ENCODE peak calls at places on chromosomes 16 and 17, in four cellular contexts. J, D, Q and T are unnamed samples.

GRCh38 chr16:11752856-11753255 is 10.2 kb upstream of the TXNDC11 start:
- DNase-seq in Q (no peak), D (no peak), J (no peak), T (no peak)

GRCh38 chr17:29148257-29148789 is 31.9 kb downstream of the MYO18A start:
- DNase-seq in Q (no peak), D (no peak), J (no peak), T (no peak)

GRCh38 chr17:10727192-10727591 is 2.6 kb downstream of the TMEM220 start:
- DNase-seq in D (no peak), J (no peak), Q (no peak), T (no peak)

GRCh38 chr16:78161023-78161729 is 61.7 kb downstream of the WWOX start:
- DNase-seq in D (no peak), J (no peak), Q (no peak), T (no peak)

GRCh38 chr17:34456121-34456520 is 93.1 kb upstream of the CCL1 start:
- DNase-seq in D (no peak), Q (no peak), J (no peak), T (no peak)

GRCh38 chr17:64455993-64456885 is 7.3 kb downstream of the MILR1 start:
- DNase-seq in J (no peak), Q (no peak), D (no peak), T (no peak)

GRCh38 chr17:82440377-82440981 is 10.1 kb downstream of the CYBC1 start:
- DNase-seq in J (no peak), Q (peak), D (no peak), T (no peak)

GRCh38 chr17:79610151-79610645 is 653 bp downstream of the RBFOX3 start:
- DNase-seq in J (no peak), D (no peak), Q (no peak), T (no peak)

GRCh38 chr16:67238806-67239470 is 8.3 kb downstream of the FHOD1 start:
- DNase-seq in D (no peak), Q (no peak), J (no peak), T (no peak)

GRCh38 chr16:16144416-16144815 is 78.9 kb downstream of the ABCC6 start:
- DNase-seq in J (no peak), D (peak), Q (no peak), T (no peak)

GRCh38 chr17:65055708-65056638 is 567 bp downstream of the GNA13 start:
- DNase-seq in Q (peak), J (peak), D (peak), T (no peak)

GRCh38 chr16:10878644-10879498 is 1.9 kb downstream of the CIITA start:
- DNase-seq in J (no peak), Q (peak), D (peak), T (no peak)

DNA sequence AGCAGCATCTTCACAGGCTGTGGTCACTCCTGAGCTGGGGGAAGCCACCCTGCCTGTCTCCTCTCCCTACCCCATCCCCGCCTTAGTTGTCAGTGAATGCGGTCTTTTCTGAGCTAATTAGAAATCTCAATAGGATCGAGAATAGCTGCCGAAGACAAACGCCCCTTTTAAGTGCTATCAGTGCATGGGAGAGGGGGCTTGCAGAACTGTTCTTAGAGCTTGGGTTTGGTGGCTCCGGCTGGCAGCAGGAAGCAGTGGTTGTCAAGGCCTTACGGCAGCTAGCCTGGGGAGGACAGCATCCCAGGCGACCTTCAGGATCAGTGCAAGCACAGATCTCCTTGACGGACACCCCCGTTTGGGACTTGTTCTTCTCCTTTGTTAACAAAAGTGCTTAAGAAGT is 195.1 kb downstream of the CCDC182 start:
- DNase-seq in Q (no peak), J (no peak), D (no peak), T (no peak)
- TF ChIP-seq CTCF in Q (no peak), J (no peak), D (no peak), T (no peak)

GRCh38 chr17:17448723-17449122 is 28.1 kb upstream of the MED9 start:
- DNase-seq in Q (no peak), J (no peak), D (no peak), T (no peak)
- TF ChIP-seq CTCF in Q (no peak), J (no peak), D (no peak), T (no peak)

DNA sequence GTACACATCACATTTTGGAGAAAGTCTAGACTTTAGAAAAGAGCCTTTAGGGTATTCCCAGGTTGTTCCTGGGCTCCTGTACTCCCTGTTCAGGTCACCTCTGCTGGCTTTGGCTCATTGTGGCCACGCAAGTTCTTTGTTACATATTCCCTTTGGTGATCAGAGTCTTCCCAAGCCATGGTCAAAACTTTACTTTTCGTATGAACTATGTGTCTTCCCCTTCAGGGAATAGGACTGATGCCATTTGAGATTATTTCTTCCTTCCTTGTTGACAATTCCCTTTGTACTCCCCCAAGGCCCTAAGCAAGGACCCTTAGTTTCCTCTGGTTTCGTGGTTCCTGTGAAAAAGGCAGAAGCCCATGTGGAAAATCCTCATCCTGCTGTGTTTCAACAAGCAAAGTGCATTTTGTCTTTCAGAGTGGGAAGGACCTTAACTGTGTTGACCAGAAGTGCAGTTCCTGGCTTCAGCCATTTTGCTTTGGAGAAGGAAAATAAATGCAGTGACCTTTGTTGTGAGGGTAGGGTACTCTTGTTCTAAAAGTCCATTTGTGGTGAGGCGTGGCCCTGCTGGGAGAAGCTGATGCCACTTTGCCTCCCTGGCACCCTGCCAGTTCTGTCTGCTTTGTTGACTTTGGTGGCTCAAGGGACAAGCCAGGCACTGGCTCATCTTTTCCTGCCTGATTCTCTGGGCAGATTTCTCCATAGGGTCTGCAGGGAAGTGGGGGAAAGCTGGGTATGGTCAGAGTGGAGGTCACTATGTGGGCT is 55.1 kb downstream of the ZNRF1 start:
- DNase-seq in D (no peak), J (peak), Q (peak), T (no peak)
- TF ChIP-seq CTCF in D (no peak), J (no peak), Q (no peak), T (no peak)

GRCh38 chr16:81195907-81196534 is 42.5 kb upstream of the BCO1 start:
- DNase-seq in Q (no peak), D (no peak), J (no peak), T (no peak)

GRCh38 chr16:81201267-81201666 is 37.2 kb upstream of the BCO1 start:
- DNase-seq in Q (no peak), D (no peak), J (no peak), T (no peak)

DNA sequence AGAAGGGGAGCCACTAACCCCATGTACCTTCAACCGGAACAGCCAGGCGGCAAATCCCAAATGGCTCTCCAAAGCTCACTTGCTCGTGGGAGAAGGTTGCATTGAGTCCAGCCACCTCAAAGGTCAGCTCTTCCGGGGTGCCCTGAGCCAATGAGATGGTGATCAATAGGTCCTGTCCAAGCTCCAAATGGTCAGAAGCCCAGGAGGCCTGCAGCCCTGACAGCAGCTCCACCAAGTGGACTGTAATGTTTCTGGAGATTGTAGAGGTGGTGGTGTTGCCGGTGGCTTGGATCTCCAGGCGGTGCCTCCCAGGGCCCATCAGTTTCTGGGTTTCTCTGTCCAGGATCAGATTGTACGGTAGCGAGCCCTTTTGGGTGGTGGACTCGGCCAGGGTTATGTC is 39.9 kb upstream of the BCO1 start:
- DNase-seq in J (no peak), Q (no peak), D (no peak), T (no peak)
- TF ChIP-seq CTCF in J (peak), Q (peak), D (no peak), T (no peak)

DNA sequence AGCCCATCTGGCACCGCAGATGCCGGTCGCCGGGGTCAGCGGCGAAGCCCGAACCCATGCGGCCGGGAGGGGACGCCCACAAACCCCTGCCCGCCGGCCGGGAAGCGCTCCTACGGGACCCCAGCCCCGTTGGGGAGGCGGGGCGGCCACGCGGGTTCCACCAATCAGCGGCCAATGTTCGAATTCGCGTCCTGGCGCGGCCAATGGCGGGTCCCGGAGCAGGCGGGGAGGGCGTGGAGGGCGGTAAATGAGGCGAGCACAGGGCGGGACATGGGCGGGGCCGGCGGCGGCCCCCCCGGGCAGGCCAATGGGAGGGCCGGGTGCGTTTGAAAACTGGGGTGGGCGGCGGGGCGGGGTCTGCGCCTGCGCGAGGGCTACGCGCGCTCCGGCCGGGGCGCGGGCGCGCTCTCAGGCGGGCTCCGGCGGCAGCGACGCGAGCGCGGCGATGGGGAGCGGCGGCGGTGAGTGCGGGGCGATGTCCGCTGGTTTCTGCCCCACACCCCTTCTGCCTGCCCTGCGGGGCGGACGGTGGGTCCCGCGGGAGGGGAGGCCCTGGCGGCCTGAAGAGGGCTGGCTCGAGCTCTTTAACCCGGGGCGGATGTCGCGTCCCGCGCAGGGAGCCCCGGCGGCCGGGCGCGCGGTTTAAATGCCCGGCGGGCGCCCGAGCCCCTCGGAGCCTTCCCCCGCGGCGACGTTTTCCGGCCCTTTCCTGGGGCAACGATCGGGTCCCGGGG is at the start of gene CCNF:
- DNase-seq in Q (peak), D (peak), J (peak), T (peak)
- TF ChIP-seq CTCF in Q (peak), D (no peak), J (no peak), T (no peak)

GRCh38 chr16:54244061-54244886 is 42.3 kb downstream of the IRX3 start:
- DNase-seq in Q (no peak), J (no peak), D (no peak), T (no peak)

GRCh38 chr16:54239441-54239840 is 47.1 kb downstream of the IRX3 start:
- DNase-seq in D (no peak), J (no peak), Q (peak), T (no peak)

GRCh38 chr16:54240180-54241125 is 46.1 kb downstream of the IRX3 start:
- DNase-seq in Q (no peak), D (no peak), J (no peak), T (no peak)

GRCh38 chr16:54241525-54241924 is 45.1 kb downstream of the IRX3 start:
- DNase-seq in J (no peak), D (no peak), Q (no peak), T (no peak)

DNA sequence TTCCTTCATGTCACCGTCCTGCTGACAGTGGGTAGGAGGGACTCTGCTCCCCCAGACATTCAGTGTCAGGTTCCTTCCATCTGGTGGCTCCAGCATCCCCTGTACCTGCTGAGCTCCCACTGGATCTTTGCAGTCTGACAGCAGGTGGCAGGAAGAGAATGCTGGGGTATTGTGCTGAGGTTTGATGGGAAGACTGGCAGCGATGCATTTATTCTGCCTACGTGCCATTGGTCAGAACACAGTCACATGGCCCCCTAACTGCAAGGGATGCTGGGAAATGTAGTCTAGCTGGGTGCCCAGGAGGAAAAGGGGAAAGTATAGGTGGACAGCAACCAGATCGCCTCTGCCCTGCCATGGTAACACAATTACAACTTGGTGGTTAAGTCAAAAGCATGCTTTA is 44.4 kb downstream of the IRX3 start:
- DNase-seq in Q (no peak), J (peak), D (peak), T (no peak)
- TF ChIP-seq CTCF in Q (no peak), J (no peak), D (no peak), T (no peak)

DNA sequence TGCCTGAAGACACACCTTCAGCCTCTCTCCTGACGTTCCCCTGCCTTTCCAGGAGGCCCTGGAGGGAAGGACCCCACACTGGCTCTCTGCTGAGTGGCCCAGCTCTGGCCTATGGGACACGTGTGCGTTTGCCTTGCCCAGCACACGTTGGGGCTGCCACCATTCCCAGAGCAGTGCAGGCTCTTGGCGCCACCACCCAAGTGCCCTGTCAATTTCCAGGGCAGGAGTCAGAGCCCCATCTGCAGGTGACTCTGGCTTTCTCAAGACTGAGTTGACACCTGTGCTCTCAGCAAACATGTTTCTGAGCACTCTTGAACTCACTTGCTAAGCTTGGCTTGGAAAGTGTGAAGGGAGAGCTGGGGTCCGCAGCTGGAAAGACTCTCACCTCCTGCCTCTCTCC is 4.7 kb upstream of the IRF8 start:
- DNase-seq in J (peak), D (no peak), Q (no peak), T (no peak)
- TF ChIP-seq CTCF in J (peak), D (no peak), Q (no peak), T (no peak)

GRCh38 chr16:9296273-9296593 is 204.8 kb downstream of the HAPSTR1 start:
- DNase-seq in J (no peak), Q (no peak), D (no peak), T (no peak)

GRCh38 chr16:9302102-9302501 is 210.7 kb downstream of the HAPSTR1 start:
- DNase-seq in J (no peak), Q (no peak), D (no peak), T (no peak)

GRCh38 chr16:9300252-9300651 is 208.8 kb downstream of the HAPSTR1 start:
- DNase-seq in J (no peak), D (no peak), Q (no peak), T (no peak)

DNA sequence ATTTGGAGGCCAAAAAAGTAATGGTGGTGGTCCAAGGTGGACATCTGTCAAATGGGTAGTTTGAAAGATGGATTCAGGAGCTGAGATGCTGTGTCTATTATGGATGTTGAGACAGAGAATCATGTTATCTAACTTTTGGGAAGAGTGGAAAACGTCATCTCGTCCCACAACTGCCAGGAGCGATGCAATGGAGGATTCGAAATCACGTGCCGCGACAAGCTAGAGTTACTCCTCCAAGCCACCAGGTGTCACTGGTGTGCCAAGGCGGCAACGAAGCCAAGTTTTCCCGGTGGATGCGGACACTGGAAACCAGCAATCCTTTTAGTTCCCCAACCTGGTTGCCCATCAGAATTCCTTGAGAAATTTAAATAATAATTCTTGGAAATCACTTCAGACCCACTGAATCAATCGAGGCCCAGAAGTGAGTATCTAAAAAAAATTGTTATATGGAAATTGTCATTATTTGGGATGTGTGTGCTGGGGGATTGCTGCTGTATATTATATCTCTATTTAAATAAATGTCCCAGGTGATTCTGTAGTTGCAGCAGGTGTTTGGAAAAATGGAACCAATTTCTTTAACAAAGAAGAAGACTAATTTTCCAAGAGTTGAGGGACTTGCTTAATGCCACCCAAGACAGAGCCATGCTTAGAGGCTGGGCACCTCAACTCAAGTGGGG is 206.1 kb downstream of the HAPSTR1 start:
- DNase-seq in J (peak), D (no peak), Q (peak), T (no peak)
- TF ChIP-seq CTCF in J (no peak), D (peak), Q (peak), T (peak)